ENCODE peak calls at places on chromosomes 3 and 15, in eight cellular contexts. One of them, this sample, is unnamed.

GRCh38 chr3:156264771-156265170 is 144.4 kb downstream of the KCNAB1 start:
- DNase-seq in lower lobe of right lung: no peak
- DNase-seq in BE2C: no peak
- DNase-seq in IMR-90: peak; percentile 21
- DNase-seq in hepatocyte: no peak
- DNase-seq in heart right ventricle: no peak
- DNase-seq in AG10803: peak; percentile 26
- DNase-seq in sigmoid colon: no peak
- DNase-seq in this sample: no peak

GRCh38 chr3:175940243-175940642 is 1081.1 kb downstream of the NAALADL2 start:
- DNase-seq in sigmoid colon: no peak
- DNase-seq in heart right ventricle: no peak
- DNase-seq in lower lobe of right lung: no peak
- DNase-seq in AG10803: peak; percentile 24
- DNase-seq in BE2C: no peak
- DNase-seq in IMR-90: peak; percentile 46
- DNase-seq in hepatocyte: no peak
- DNase-seq in this sample: no peak

GRCh38 chr3:60703956-60704736 is 547.1 kb downstream of the FHIT start:
- DNase-seq in heart right ventricle: no peak
- DNase-seq in lower lobe of right lung: no peak
- DNase-seq in sigmoid colon: no peak
- DNase-seq in IMR-90: peak; percentile 66
- DNase-seq in AG10803: peak; percentile 47
- DNase-seq in hepatocyte: no peak
- DNase-seq in BE2C: no peak
- DNase-seq in this sample: no peak

GRCh38 chr15:76763554-76763953 is 141.6 kb downstream of the SCAPER start:
- DNase-seq in heart right ventricle: no peak
- DNase-seq in hepatocyte: no peak
- DNase-seq in lower lobe of right lung: no peak
- DNase-seq in IMR-90: no peak
- DNase-seq in sigmoid colon: no peak
- DNase-seq in AG10803: no peak
- DNase-seq in BE2C: no peak
- DNase-seq in this sample: no peak

GRCh38 chr3:50331364-50331907 is 3.4 kb upstream of the TUSC2 start:
- DNase-seq in sigmoid colon: no peak
- DNase-seq in hepatocyte: no peak
- DNase-seq in lower lobe of right lung: no peak
- DNase-seq in BE2C: no peak
- DNase-seq in AG10803: no peak
- DNase-seq in IMR-90: no peak
- DNase-seq in heart right ventricle: no peak
- DNase-seq in this sample: no peak

GRCh38 chr3:171256445-171257250 is 203.6 kb downstream of the TNIK start:
- DNase-seq in sigmoid colon: no peak
- DNase-seq in lower lobe of right lung: no peak
- DNase-seq in AG10803: no peak
- DNase-seq in BE2C: no peak
- DNase-seq in heart right ventricle: no peak
- DNase-seq in hepatocyte: no peak
- DNase-seq in IMR-90: peak; percentile 9
- DNase-seq in this sample: no peak

GRCh38 chr15:85622432-85622831 is 172.3 kb downstream of the KLHL25 start:
- DNase-seq in sigmoid colon: no peak
- DNase-seq in hepatocyte: no peak
- DNase-seq in BE2C: no peak
- DNase-seq in IMR-90: peak; percentile 92
- DNase-seq in lower lobe of right lung: no peak
- DNase-seq in heart right ventricle: no peak
- DNase-seq in AG10803: peak; percentile 83
- DNase-seq in this sample: no peak

GRCh38 chr3:172673210-172673679 is 37.6 kb downstream of the NCEH1 start:
- DNase-seq in sigmoid colon: peak; percentile 73
- DNase-seq in AG10803: peak; percentile 79
- DNase-seq in IMR-90: peak; percentile 80
- DNase-seq in BE2C: peak; percentile 77
- DNase-seq in heart right ventricle: peak; percentile 63
- DNase-seq in lower lobe of right lung: peak; percentile 73
- DNase-seq in hepatocyte: peak; percentile 71
- DNase-seq in this sample: peak; percentile 49

GRCh38 chr3:143103633-143104032 is 15.9 kb upstream of the CHST2 start:
- DNase-seq in heart right ventricle: no peak
- DNase-seq in hepatocyte: no peak
- DNase-seq in lower lobe of right lung: no peak
- DNase-seq in sigmoid colon: no peak
- DNase-seq in IMR-90: no peak
- DNase-seq in BE2C: no peak
- DNase-seq in AG10803: no peak
- DNase-seq in this sample: no peak

GRCh38 chr15:74328331-74329056 is 39.0 kb downstream of the CYP11A1 start:
- DNase-seq in BE2C: no peak
- DNase-seq in lower lobe of right lung: no peak
- DNase-seq in AG10803: no peak
- DNase-seq in IMR-90: no peak
- DNase-seq in hepatocyte: no peak
- DNase-seq in heart right ventricle: no peak
- DNase-seq in sigmoid colon: no peak
- DNase-seq in this sample: no peak

GRCh38 chr15:52803543-52804306 is 13.6 kb upstream of the ONECUT1 start:
- DNase-seq in hepatocyte: no peak
- DNase-seq in heart right ventricle: no peak
- DNase-seq in BE2C: no peak
- DNase-seq in sigmoid colon: no peak
- DNase-seq in IMR-90: no peak
- DNase-seq in lower lobe of right lung: peak; percentile 40
- DNase-seq in AG10803: no peak
- DNase-seq in this sample: no peak
- TF ChIP-seq CTCF in hepatocyte: no peak
- TF ChIP-seq CTCF in heart right ventricle: no peak
- TF ChIP-seq CTCF in BE2C: no peak
- TF ChIP-seq CTCF in sigmoid colon: no peak
- TF ChIP-seq CTCF in IMR-90: no peak
- TF ChIP-seq CTCF in lower lobe of right lung: no peak
- TF ChIP-seq CTCF in AG10803: no peak
- TF ChIP-seq CTCF in this sample: no peak

DNA sequence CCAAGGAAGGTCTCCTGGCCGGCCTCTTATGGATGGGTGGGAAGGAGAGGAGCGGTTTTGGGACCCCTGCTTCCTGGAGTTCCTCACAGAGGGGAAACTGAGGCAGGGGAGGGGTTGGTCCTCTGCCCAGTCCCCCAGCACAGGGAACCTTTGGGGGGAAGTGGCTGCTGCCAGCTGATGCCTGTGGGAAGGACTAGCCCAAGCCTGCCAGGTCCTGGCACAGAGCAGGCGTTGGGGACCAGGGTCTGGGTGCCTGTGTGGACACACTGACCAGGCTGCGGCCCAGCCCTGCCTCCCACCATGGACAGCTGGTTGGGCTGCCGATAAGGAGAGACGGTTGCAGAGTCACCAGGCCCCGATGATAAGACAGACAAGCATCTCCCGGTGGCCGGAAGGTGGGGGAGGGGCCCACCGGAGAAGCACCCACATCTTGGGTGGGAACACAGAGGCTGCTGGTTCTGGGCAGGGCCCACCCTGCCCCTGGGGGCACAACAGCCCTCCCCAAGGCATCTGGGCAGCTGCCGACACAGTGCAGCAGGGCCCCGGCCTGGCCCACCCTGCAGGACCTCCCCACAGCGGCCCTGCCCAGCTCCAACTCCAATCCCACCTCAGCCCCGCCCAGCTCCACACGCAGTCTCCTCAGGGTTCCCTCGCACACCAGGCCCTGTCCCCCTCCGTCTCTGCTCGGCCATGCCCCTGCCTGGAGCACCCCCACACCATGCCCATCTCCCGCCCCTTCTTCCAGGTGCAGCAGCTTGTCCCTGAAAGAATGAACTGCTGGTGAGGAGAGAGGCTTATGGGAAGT is 50.7 kb downstream of the DNAJB8 start:
- DNase-seq in heart right ventricle: no peak
- DNase-seq in IMR-90: no peak
- DNase-seq in sigmoid colon: no peak
- DNase-seq in hepatocyte: no peak
- DNase-seq in BE2C: peak; percentile 85
- DNase-seq in AG10803: no peak
- DNase-seq in lower lobe of right lung: no peak
- DNase-seq in this sample: no peak
- TF ChIP-seq CTCF in heart right ventricle: no peak
- TF ChIP-seq CTCF in IMR-90: no peak
- TF ChIP-seq CTCF in sigmoid colon: no peak
- TF ChIP-seq CTCF in hepatocyte: no peak
- TF ChIP-seq CTCF in BE2C: no peak
- TF ChIP-seq CTCF in AG10803: no peak
- TF ChIP-seq CTCF in lower lobe of right lung: no peak
- TF ChIP-seq CTCF in this sample: no peak

GRCh38 chr3:25831578-25831977 is 41.7 kb downstream of the OXSM start:
- DNase-seq in heart right ventricle: no peak
- DNase-seq in lower lobe of right lung: no peak
- DNase-seq in AG10803: peak; percentile 20
- DNase-seq in sigmoid colon: no peak
- DNase-seq in hepatocyte: peak; percentile 22
- DNase-seq in BE2C: no peak
- DNase-seq in IMR-90: peak; percentile 58
- DNase-seq in this sample: no peak
- TF ChIP-seq CTCF in heart right ventricle: no peak
- TF ChIP-seq CTCF in lower lobe of right lung: no peak
- TF ChIP-seq CTCF in AG10803: peak; percentile 48
- TF ChIP-seq CTCF in sigmoid colon: no peak
- TF ChIP-seq CTCF in hepatocyte: peak; percentile 46
- TF ChIP-seq CTCF in BE2C: no peak
- TF ChIP-seq CTCF in IMR-90: peak; percentile 50
- TF ChIP-seq CTCF in this sample: no peak

DNA sequence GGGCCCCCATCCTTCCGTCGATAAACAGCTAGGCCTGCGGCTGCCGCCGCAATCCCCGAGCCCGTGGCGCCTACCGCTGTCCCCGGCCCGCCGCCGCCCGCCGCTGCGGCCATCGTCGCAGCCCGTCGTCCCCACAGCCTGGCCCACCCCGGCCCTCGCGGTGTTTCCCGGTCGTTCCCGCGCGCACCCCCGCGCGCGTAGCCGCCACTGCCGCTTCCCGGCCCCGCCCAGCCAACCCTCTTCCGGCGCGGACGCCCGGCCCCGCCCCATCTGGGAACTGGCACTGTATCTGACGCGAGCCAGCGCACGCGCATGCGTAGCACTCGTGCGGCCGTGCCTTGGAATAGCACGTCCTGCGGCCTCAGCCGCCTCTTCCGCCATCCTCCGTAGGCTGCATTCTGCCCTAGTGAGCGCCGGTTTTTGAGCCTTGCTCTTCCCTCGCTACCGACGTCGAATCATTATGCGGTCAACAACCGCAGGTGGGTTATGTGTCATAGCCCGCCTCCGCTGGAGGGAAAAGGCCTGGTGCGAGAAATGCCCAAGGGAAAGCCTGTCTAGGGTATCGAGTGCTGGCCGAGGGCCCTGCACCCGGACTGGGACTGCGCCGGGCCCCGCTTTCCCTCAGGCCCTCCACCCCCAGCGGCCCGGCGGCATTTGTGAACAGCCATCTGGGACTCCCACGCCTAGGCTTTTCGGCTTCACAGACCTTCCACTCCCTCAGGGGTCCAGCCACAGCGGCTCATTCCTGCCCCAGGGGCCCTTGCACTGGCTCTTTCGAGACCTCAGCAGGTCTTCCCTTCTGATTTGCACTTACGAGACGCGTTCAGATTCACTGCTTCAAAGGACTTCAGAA is at the start of gene SMARCC1:
- DNase-seq in lower lobe of right lung: peak; percentile 100
- DNase-seq in heart right ventricle: peak; percentile 97
- DNase-seq in AG10803: peak; percentile 96
- DNase-seq in IMR-90: peak; percentile 97
- DNase-seq in sigmoid colon: peak; percentile 98
- DNase-seq in BE2C: peak; percentile 96
- DNase-seq in hepatocyte: peak; percentile 100
- DNase-seq in this sample: peak; percentile 91
- TF ChIP-seq CTCF in lower lobe of right lung: peak; percentile 10
- TF ChIP-seq CTCF in heart right ventricle: no peak
- TF ChIP-seq CTCF in AG10803: no peak
- TF ChIP-seq CTCF in IMR-90: no peak
- TF ChIP-seq CTCF in sigmoid colon: peak; percentile 29
- TF ChIP-seq CTCF in BE2C: no peak
- TF ChIP-seq CTCF in hepatocyte: no peak
- TF ChIP-seq CTCF in this sample: no peak

GRCh38 chr3:101229681-101230080 is 90.7 kb downstream of the IMPG2 start:
- DNase-seq in sigmoid colon: no peak
- DNase-seq in IMR-90: no peak
- DNase-seq in heart right ventricle: no peak
- DNase-seq in AG10803: peak; percentile 7
- DNase-seq in lower lobe of right lung: no peak
- DNase-seq in hepatocyte: no peak
- DNase-seq in BE2C: no peak
- DNase-seq in this sample: no peak
- TF ChIP-seq CTCF in sigmoid colon: no peak
- TF ChIP-seq CTCF in IMR-90: no peak
- TF ChIP-seq CTCF in heart right ventricle: no peak
- TF ChIP-seq CTCF in AG10803: peak; percentile 22
- TF ChIP-seq CTCF in lower lobe of right lung: no peak
- TF ChIP-seq CTCF in hepatocyte: peak; percentile 11
- TF ChIP-seq CTCF in BE2C: peak; percentile 49
- TF ChIP-seq CTCF in this sample: no peak

DNA sequence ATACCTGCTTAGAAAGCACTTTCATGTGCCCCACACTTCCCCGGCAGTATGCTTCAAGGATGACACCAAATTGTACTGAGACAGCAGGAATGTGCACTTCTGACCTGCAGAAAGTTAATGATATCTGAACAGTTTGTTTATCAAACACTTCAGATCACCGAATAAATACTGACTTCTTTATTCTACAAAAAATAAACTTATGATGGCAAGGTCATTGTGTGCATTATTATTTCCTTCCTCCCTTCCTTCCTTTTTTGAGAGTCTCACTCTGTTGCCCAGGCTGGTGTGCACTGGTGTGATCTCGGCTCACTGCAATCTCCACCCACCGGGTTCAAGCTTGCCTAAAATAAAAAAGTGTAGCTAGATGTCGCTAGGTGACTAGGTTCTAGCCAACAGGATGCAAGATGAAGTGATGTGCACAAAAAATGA is 80.3 kb downstream of the FAIM start:
- DNase-seq in heart right ventricle: no peak
- DNase-seq in sigmoid colon: no peak
- DNase-seq in hepatocyte: no peak
- DNase-seq in IMR-90: no peak
- DNase-seq in lower lobe of right lung: no peak
- DNase-seq in AG10803: no peak
- DNase-seq in BE2C: no peak
- DNase-seq in this sample: no peak
- TF ChIP-seq CTCF in heart right ventricle: no peak
- TF ChIP-seq CTCF in sigmoid colon: no peak
- TF ChIP-seq CTCF in hepatocyte: no peak
- TF ChIP-seq CTCF in IMR-90: no peak
- TF ChIP-seq CTCF in lower lobe of right lung: no peak
- TF ChIP-seq CTCF in AG10803: no peak
- TF ChIP-seq CTCF in BE2C: no peak
- TF ChIP-seq CTCF in this sample: no peak

GRCh38 chr15:40307421-40308165 is at the start of gene PLCB2:
- DNase-seq in BE2C: peak; percentile 45
- DNase-seq in IMR-90: no peak
- DNase-seq in lower lobe of right lung: peak; percentile 76
- DNase-seq in AG10803: no peak
- DNase-seq in heart right ventricle: no peak
- DNase-seq in sigmoid colon: peak; percentile 69
- DNase-seq in hepatocyte: no peak
- DNase-seq in this sample: no peak
- TF ChIP-seq CTCF in BE2C: peak; percentile 37
- TF ChIP-seq CTCF in IMR-90: peak; percentile 38
- TF ChIP-seq CTCF in lower lobe of right lung: peak; percentile 24
- TF ChIP-seq CTCF in AG10803: peak; percentile 13
- TF ChIP-seq CTCF in heart right ventricle: peak; percentile 11
- TF ChIP-seq CTCF in sigmoid colon: no peak
- TF ChIP-seq CTCF in hepatocyte: peak; percentile 10
- TF ChIP-seq CTCF in this sample: no peak